ENCODE peak calls at places on chromosomes 11 and 22, in seven cellular contexts. N, M, C, P, J, S and I are unnamed samples.

GRCh38 chr11:19683141-19683805 is 29.4 kb upstream of the NAV2 start:
- DNase-seq in N (no peak), M (no peak), C (no peak), P (no peak), J (no peak), S (peak; percentile 16), I (no peak)

GRCh38 chr11:35791088-35791958 is 128.7 kb downstream of the TRIM44 start:
- DNase-seq in N (no peak), M (no peak), C (peak; percentile 85), P (no peak), J (peak; percentile 45), S (no peak), I (no peak)

GRCh38 chr11:76659672-76660532 is 10.6 kb downstream of the LRRC32 start:
- DNase-seq in N (peak; percentile 73), M (peak; percentile 35), C (no peak), P (no peak), J (no peak), S (peak; percentile 5), I (no peak)

GRCh38 chr22:46464296-46464695 is 73.1 kb downstream of the CELSR1 start:
- DNase-seq in N (no peak), M (no peak), C (no peak), P (no peak), J (no peak), S (no peak), I (no peak)

GRCh38 chr11:30326114-30326783 is 3.3 kb downstream of the ARL14EP start:
- DNase-seq in N (no peak), M (no peak), C (no peak), P (no peak), J (peak; percentile 8), S (no peak), I (no peak)

GRCh38 chr11:128327274-128327673 is 260.1 kb downstream of the ETS1 start:
- DNase-seq in N (no peak), M (no peak), C (no peak), P (no peak), J (no peak), S (no peak), I (no peak)

GRCh38 chr11:131914299-131914902 is 544.0 kb downstream of the NTM start:
- DNase-seq in N (no peak), M (no peak), C (no peak), P (no peak), J (peak; percentile 34), S (no peak), I (no peak)

GRCh38 chr22:46108564-46109473 is 41.5 kb upstream of the PPARA start:
- DNase-seq in N (no peak), M (no peak), C (peak; percentile 62), P (peak; percentile 63), J (peak; percentile 75), S (peak; percentile 45), I (no peak)

GRCh38 chr11:35235944-35236666 is 97.1 kb downstream of the CD44 start:
- DNase-seq in N (no peak), M (no peak), C (no peak), P (no peak), J (no peak), S (peak; percentile 68), I (no peak)

GRCh38 chr11:65411681-65412070 is 10.9 kb upstream of the NEAT1 start:
- DNase-seq in N (peak; percentile 54), M (peak; percentile 31), C (no peak), P (no peak), J (no peak), S (no peak), I (no peak)

GRCh38 chr11:65410936-65411680 is 11.5 kb upstream of the NEAT1 start:
- DNase-seq in N (peak; percentile 71), M (peak; percentile 35), C (no peak), P (no peak), J (no peak), S (no peak), I (peak; percentile 20)

GRCh38 chr11:65415499-65416340 is 6.9 kb upstream of the NEAT1 start:
- DNase-seq in N (peak; percentile 79), M (peak; percentile 52), C (no peak), P (peak; percentile 34), J (peak; percentile 37), S (peak; percentile 8), I (peak; percentile 36)

GRCh38 chr11:65414776-65415498 is 7.7 kb upstream of the NEAT1 start:
- DNase-seq in N (no peak), M (peak; percentile 30), C (no peak), P (peak; percentile 25), J (no peak), S (peak; percentile 8), I (peak; percentile 23)

GRCh38 chr11:65412271-65413076 is 10.1 kb upstream of the NEAT1 start:
- DNase-seq in N (peak; percentile 59), M (peak; percentile 38), C (no peak), P (no peak), J (no peak), S (no peak), I (peak; percentile 35)
- H3K27ac ChIP-seq in N (no peak overlapping the region), M (no peak overlapping the region), C (no peak overlapping the region), P (no peak overlapping the region), J (no peak overlapping the region), S (no peak overlapping the region), I (no peak overlapping the region)

DNA sequence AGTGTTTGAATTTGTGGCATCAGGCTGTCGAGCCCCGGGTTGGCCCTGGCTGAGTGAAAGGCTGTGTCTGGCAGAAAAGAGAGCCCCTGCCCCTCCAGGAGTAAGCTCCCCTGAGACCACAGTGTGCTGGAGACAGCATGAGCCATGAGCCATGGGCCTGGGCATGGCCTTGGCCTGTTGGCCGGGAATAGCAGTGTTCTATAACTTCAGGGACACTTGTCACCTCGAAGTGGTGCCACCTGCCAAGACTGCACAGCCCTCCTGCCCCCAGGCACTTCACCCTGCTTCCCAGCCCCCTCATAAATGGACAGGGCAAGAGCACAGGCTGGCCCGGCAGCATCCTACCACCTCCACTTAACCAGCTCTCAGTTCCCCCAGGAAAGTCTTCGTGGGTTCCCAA is 20.7 kb upstream of the SUSD2 start:
- DNase-seq in N (no peak), M (no peak), C (no peak), P (no peak), J (no peak), S (no peak), I (no peak)
- H3K27ac ChIP-seq in N (no peak overlapping the region), M (no peak overlapping the region), C (no peak overlapping the region), P (no peak overlapping the region), J (no peak overlapping the region), S (no peak overlapping the region), I (no peak overlapping the region)

DNA sequence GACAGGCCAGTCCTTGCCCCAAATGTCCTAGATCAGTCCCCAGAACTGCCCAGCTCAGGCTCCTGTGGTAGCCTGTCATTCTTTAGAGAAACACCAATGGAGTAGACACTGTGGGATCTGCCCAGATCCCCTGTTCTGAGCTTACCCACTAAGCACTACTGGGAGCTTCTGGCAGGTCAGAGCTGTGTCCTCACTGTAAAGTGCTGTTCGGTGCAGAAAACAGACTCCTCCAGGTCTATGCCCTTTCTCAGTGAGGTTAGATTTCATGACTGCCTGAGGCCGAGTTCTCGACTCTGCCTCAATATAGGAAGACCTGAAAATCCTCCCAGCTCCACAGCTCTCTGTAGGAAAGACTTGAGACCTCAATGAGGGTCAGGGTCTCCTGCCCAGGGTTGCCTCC is 67.5 kb upstream of the IGLL5 start:
- DNase-seq in N (no peak), M (no peak), C (no peak), P (no peak), J (no peak), S (no peak), I (no peak)
- H3K27ac ChIP-seq in N (peak overlapping the region; percentile 52), M (peak overlapping the region; percentile 35), C (no peak overlapping the region), P (no peak overlapping the region), J (no peak overlapping the region), S (no peak overlapping the region), I (no peak overlapping the region)

DNA sequence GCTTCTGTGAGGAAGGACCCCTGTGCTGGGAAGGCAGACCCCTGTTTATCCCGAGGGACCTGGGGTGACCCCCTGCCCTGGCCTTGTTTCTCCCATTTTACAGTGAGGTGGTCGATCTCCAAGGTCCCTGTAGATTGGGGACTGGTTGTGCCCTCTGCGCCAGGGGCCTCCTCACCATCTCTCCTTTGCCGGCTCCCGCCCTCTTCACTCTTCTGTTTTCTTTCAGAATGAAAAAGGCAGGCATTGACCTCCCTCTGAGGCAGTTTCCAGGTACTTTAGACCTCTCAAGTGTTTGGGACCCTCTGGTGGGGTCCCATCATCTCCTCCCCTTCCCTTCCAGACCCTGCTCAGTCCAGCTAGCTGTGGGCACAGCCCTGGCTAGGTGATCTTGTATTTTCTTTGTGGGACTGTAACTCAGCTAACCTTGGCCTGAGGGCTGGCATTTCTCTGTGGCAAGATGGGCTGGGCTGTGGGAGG is 1.5 kb downstream of the SERPINH1 start:
- DNase-seq in N (no peak), M (no peak), C (no peak), P (no peak), J (no peak), S (no peak), I (no peak)
- H3K27ac ChIP-seq in N (peak overlapping the region; percentile 94), M (peak overlapping the region; percentile 97), C (peak overlapping the region; percentile 95), P (peak overlapping the region; percentile 72), J (peak overlapping the region; percentile 98), S (peak overlapping the region; percentile 96), I (peak overlapping the region; percentile 98)

GRCh38 chr11:13781153-13781552 is 112.7 kb downstream of the FAR1 start:
- DNase-seq in N (no peak), M (no peak), C (no peak), P (no peak), J (no peak), S (no peak), I (no peak)

GRCh38 chr11:13782395-13783080 is 114.1 kb downstream of the FAR1 start:
- DNase-seq in N (no peak), M (no peak), C (no peak), P (no peak), J (no peak), S (no peak), I (no peak)

GRCh38 chr11:13784441-13784840 is 116.0 kb downstream of the FAR1 start:
- DNase-seq in N (no peak), M (no peak), C (no peak), P (no peak), J (no peak), S (no peak), I (no peak)

GRCh38 chr11:13786688-13787087 is 118.2 kb downstream of the FAR1 start:
- DNase-seq in N (no peak), M (no peak), C (no peak), P (no peak), J (no peak), S (no peak), I (no peak)

DNA sequence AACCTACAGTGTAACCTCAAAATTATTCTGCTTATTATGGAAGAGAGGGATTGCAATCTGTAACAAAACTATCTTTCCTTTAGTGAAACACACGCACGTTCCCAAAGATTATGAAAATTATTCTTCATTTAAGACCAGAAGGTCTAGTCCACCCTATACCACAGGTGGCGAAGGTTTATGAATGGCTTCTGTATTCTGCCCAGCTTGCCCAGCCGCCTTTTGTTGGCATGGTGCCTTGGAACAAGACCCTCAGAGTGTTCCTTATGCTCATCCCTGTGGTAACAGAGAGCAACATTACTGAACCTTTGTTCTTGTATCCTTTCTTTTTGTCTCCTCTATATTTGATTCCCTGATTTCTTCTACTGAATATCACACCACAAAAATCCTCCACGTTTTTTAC is 116.4 kb downstream of the FAR1 start:
- DNase-seq in N (no peak), M (no peak), C (no peak), P (no peak), J (no peak), S (no peak), I (no peak)
- H3K27ac ChIP-seq in N (no peak overlapping the region), M (no peak overlapping the region), C (no peak overlapping the region), P (no peak overlapping the region), J (no peak overlapping the region), S (no peak overlapping the region), I (no peak overlapping the region)

DNA sequence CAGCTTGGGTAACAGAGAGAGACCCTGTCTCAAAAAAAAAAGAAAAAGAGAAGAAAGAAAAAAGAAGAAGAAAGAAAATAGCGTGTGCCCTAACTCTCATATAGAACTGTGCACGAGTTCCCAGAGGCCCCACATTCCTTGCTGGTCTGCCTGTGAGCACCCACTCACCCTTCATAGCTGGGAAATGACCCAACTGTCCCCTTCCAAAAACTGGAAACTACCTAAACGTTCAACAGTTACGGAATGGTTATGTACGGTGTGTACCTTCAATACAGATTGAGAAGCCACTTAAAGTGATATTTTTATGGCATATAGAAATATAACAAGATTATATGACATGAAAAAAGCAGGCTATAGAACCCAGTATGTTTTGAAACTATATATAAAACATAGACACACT is 82.0 kb downstream of the PARVA start:
- DNase-seq in N (no peak), M (no peak), C (no peak), P (no peak), J (no peak), S (no peak), I (no peak)
- H3K27ac ChIP-seq in N (no peak overlapping the region), M (peak overlapping the region; percentile 68), C (no peak overlapping the region), P (no peak overlapping the region), J (no peak overlapping the region), S (peak overlapping the region; percentile 81), I (no peak overlapping the region)